ENCODE peak calls at places on chromosomes 4 and X, in nine cellular contexts. One of them, this sample, is unnamed.
A peak's percentile ranks its signal among the peaks of the same experiment; 100 is the strongest.

GRCh38 chrX:150712619-150713018 is 19.4 kb downstream of the MTMR1 start:
- DNase-seq in IMR-90: no peak
- DNase-seq in PC-3: no peak
- DNase-seq in sigmoid colon: no peak
- DNase-seq in aorta: no peak
- DNase-seq in endodermal cell: no peak
- DNase-seq in fibroblast of lung: no peak
- DNase-seq in brain microvascular endothelial cell: no peak
- DNase-seq in astrocyte: no peak
- DNase-seq in this sample: no peak

GRCh38 chr4:141389649-141390048 is 169.0 kb downstream of the ZNF330 start:
- DNase-seq in IMR-90: peak; percentile 22
- DNase-seq in PC-3: no peak
- DNase-seq in sigmoid colon: no peak
- DNase-seq in aorta: no peak
- DNase-seq in endodermal cell: no peak
- DNase-seq in fibroblast of lung: no peak
- DNase-seq in brain microvascular endothelial cell: no peak
- DNase-seq in astrocyte: peak; percentile 80
- DNase-seq in this sample: no peak

GRCh38 chrX:50609796-50610195 is 139.2 kb upstream of the DGKK start:
- DNase-seq in IMR-90: peak; percentile 27
- DNase-seq in PC-3: no peak
- DNase-seq in sigmoid colon: no peak
- DNase-seq in aorta: no peak
- DNase-seq in endodermal cell: no peak
- DNase-seq in fibroblast of lung: no peak
- DNase-seq in brain microvascular endothelial cell: peak; percentile 5
- DNase-seq in astrocyte: peak; percentile 13
- DNase-seq in this sample: no peak

GRCh38 chr4:22670953-22671352 is 21.8 kb upstream of the GBA3 start:
- DNase-seq in IMR-90: peak; percentile 13
- DNase-seq in PC-3: no peak
- DNase-seq in sigmoid colon: no peak
- DNase-seq in aorta: no peak
- DNase-seq in endodermal cell: no peak
- DNase-seq in fibroblast of lung: peak; percentile 23
- DNase-seq in brain microvascular endothelial cell: peak; percentile 88
- DNase-seq in astrocyte: peak; percentile 50
- DNase-seq in this sample: no peak

GRCh38 chr4:136329042-136329662 is 1203.1 kb downstream of the PCDH18 start:
- DNase-seq in IMR-90: no peak
- DNase-seq in PC-3: peak; percentile 20
- DNase-seq in sigmoid colon: no peak
- DNase-seq in aorta: no peak
- DNase-seq in endodermal cell: peak; percentile 55
- DNase-seq in fibroblast of lung: peak; percentile 3
- DNase-seq in brain microvascular endothelial cell: peak; percentile 4
- DNase-seq in astrocyte: no peak
- DNase-seq in this sample: no peak

GRCh38 chr4:19005211-19005610 is 983.7 kb upstream of the LCORL start:
- DNase-seq in IMR-90: peak; percentile 41
- DNase-seq in PC-3: no peak
- DNase-seq in sigmoid colon: no peak
- DNase-seq in aorta: no peak
- DNase-seq in endodermal cell: no peak
- DNase-seq in fibroblast of lung: peak; percentile 5
- DNase-seq in brain microvascular endothelial cell: peak; percentile 68
- DNase-seq in astrocyte: peak; percentile 64
- DNase-seq in this sample: no peak

GRCh38 chr4:80008351-80008750 is 64.7 kb downstream of the ANTXR2 start:
- DNase-seq in IMR-90: no peak
- DNase-seq in PC-3: no peak
- DNase-seq in sigmoid colon: no peak
- DNase-seq in aorta: no peak
- DNase-seq in endodermal cell: no peak
- DNase-seq in fibroblast of lung: no peak
- DNase-seq in brain microvascular endothelial cell: no peak
- DNase-seq in astrocyte: no peak
- DNase-seq in this sample: no peak

GRCh38 chr4:154082760-154083530 is 294.1 kb upstream of the SFRP2 start:
- DNase-seq in IMR-90: no peak
- DNase-seq in PC-3: peak; percentile 40
- DNase-seq in sigmoid colon: no peak
- DNase-seq in aorta: no peak
- DNase-seq in endodermal cell: peak; percentile 85
- DNase-seq in fibroblast of lung: no peak
- DNase-seq in brain microvascular endothelial cell: no peak
- DNase-seq in astrocyte: peak; percentile 66
- DNase-seq in this sample: no peak

GRCh38 chr4:102263024-102263787 is 82.1 kb downstream of the SLC39A8 start:
- DNase-seq in IMR-90: peak; percentile 28
- DNase-seq in PC-3: peak; percentile 80
- DNase-seq in sigmoid colon: no peak
- DNase-seq in aorta: no peak
- DNase-seq in endodermal cell: no peak
- DNase-seq in fibroblast of lung: peak; percentile 45
- DNase-seq in brain microvascular endothelial cell: peak; percentile 40
- DNase-seq in astrocyte: peak; percentile 59
- DNase-seq in this sample: no peak

GRCh38 chr4:163484906-163485305 is 9.6 kb upstream of the TMA16 start:
- DNase-seq in IMR-90: peak; percentile 51
- DNase-seq in PC-3: peak; percentile 69
- DNase-seq in sigmoid colon: no peak
- DNase-seq in aorta: no peak
- DNase-seq in endodermal cell: peak; percentile 90
- DNase-seq in fibroblast of lung: peak; percentile 56
- DNase-seq in brain microvascular endothelial cell: peak; percentile 46
- DNase-seq in astrocyte: peak; percentile 10
- DNase-seq in this sample: no peak

GRCh38 chrX:135327299-135327698 is 18.0 kb downstream of the ETDC start:
- DNase-seq in IMR-90: peak; percentile 94
- DNase-seq in PC-3: peak; percentile 73
- DNase-seq in sigmoid colon: no peak
- DNase-seq in aorta: no peak
- DNase-seq in endodermal cell: no peak
- DNase-seq in fibroblast of lung: peak; percentile 93
- DNase-seq in brain microvascular endothelial cell: peak; percentile 87
- DNase-seq in astrocyte: peak; percentile 87
- DNase-seq in this sample: no peak

GRCh38 chrX:140510895-140511295 is 6.0 kb upstream of the SOX3 start:
- DNase-seq in IMR-90: no peak
- DNase-seq in PC-3: no peak
- DNase-seq in sigmoid colon: no peak
- DNase-seq in aorta: peak; percentile 56
- DNase-seq in endodermal cell: peak; percentile 65
- DNase-seq in fibroblast of lung: no peak
- DNase-seq in brain microvascular endothelial cell: no peak
- DNase-seq in astrocyte: no peak
- DNase-seq in this sample: no peak

GRCh38 chr4:159689526-159689925 is 586.6 kb downstream of the RAPGEF2 start:
- DNase-seq in IMR-90: no peak
- DNase-seq in PC-3: no peak
- DNase-seq in sigmoid colon: no peak
- DNase-seq in aorta: no peak
- DNase-seq in endodermal cell: no peak
- DNase-seq in fibroblast of lung: no peak
- DNase-seq in brain microvascular endothelial cell: no peak
- DNase-seq in astrocyte: no peak
- DNase-seq in this sample: no peak

GRCh38 chr4:7434766-7435150 is at the start of gene PSAPL1:
- DNase-seq in IMR-90: peak; percentile 3
- DNase-seq in PC-3: peak; percentile 63
- DNase-seq in sigmoid colon: no peak
- DNase-seq in aorta: no peak
- DNase-seq in endodermal cell: peak; percentile 90
- DNase-seq in fibroblast of lung: peak; percentile 3
- DNase-seq in brain microvascular endothelial cell: peak; percentile 11
- DNase-seq in astrocyte: peak; percentile 9
- DNase-seq in this sample: peak; percentile 27

GRCh38 chr4:149176019-149176418 is 639.6 kb downstream of the IQCM start:
- DNase-seq in IMR-90: no peak
- DNase-seq in PC-3: peak; percentile 13
- DNase-seq in sigmoid colon: no peak
- DNase-seq in aorta: no peak
- DNase-seq in endodermal cell: peak; percentile 75
- DNase-seq in fibroblast of lung: no peak
- DNase-seq in brain microvascular endothelial cell: no peak
- DNase-seq in astrocyte: no peak
- DNase-seq in this sample: no peak

GRCh38 chr4:186915816-186916215 is 192.2 kb upstream of the FAT1 start:
- DNase-seq in IMR-90: no peak
- DNase-seq in PC-3: no peak
- DNase-seq in sigmoid colon: no peak
- DNase-seq in aorta: no peak
- DNase-seq in endodermal cell: no peak
- DNase-seq in fibroblast of lung: no peak
- DNase-seq in brain microvascular endothelial cell: no peak
- DNase-seq in astrocyte: peak; percentile 82
- DNase-seq in this sample: no peak

GRCh38 chr4:40612831-40613230 is 16.8 kb downstream of the RBM47 start:
- DNase-seq in IMR-90: no peak
- DNase-seq in PC-3: no peak
- DNase-seq in sigmoid colon: no peak
- DNase-seq in aorta: no peak
- DNase-seq in endodermal cell: no peak
- DNase-seq in fibroblast of lung: no peak
- DNase-seq in brain microvascular endothelial cell: no peak
- DNase-seq in astrocyte: no peak
- DNase-seq in this sample: no peak
- H3K27ac ChIP-seq in IMR-90: no peak overlapping the region
- H3K27ac ChIP-seq in PC-3: no peak overlapping the region
- H3K27ac ChIP-seq in sigmoid colon: no peak overlapping the region
- H3K27ac ChIP-seq in aorta: no peak overlapping the region
- H3K27ac ChIP-seq in endodermal cell: no peak overlapping the region
- H3K27ac ChIP-seq in fibroblast of lung: no peak overlapping the region
- H3K27ac ChIP-seq in brain microvascular endothelial cell: no peak overlapping the region
- H3K27ac ChIP-seq in astrocyte: no peak overlapping the region
- H3K27ac ChIP-seq in this sample: no peak overlapping the region

DNA sequence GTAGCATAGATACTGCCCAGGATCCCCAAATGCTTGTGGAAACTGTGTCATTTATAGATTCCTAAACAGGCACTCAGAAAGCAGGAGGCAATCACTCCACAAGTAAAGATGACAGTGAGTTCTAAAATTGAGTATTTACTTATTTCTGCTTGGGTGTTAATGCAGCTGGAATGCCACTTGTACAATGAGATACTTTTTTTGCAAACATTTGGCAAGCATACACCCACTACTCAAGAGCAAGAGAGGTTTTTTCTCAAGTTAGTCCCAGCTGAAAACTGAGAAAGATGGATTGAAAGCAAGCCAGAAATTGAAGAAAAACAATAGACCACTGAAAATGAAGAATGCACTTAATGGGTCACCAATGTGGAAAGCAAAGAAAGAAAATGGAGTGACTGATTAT is 22.5 kb downstream of the GABRA3 start:
- DNase-seq in IMR-90: no peak
- DNase-seq in PC-3: no peak
- DNase-seq in sigmoid colon: no peak
- DNase-seq in aorta: no peak
- DNase-seq in endodermal cell: no peak
- DNase-seq in fibroblast of lung: no peak
- DNase-seq in brain microvascular endothelial cell: no peak
- DNase-seq in astrocyte: peak; percentile 60
- DNase-seq in this sample: no peak
- H3K27me3 ChIP-seq in IMR-90: no peaks in the 10 kb centered on the region
- H3K27me3 ChIP-seq in PC-3: no peaks in the 10 kb centered on the region
- H3K27me3 ChIP-seq in sigmoid colon: no peaks in the 10 kb centered on the region
- H3K27me3 ChIP-seq in aorta: no peaks in the 10 kb centered on the region
- H3K27me3 ChIP-seq in endodermal cell: no peaks in the 10 kb centered on the region
- H3K27me3 ChIP-seq in fibroblast of lung: no peaks in the 10 kb centered on the region
- H3K27me3 ChIP-seq in brain microvascular endothelial cell: no peaks in the 10 kb centered on the region
- H3K27me3 ChIP-seq in astrocyte: no peaks in the 10 kb centered on the region
- H3K27me3 ChIP-seq in this sample: no peaks in the 10 kb centered on the region

DNA sequence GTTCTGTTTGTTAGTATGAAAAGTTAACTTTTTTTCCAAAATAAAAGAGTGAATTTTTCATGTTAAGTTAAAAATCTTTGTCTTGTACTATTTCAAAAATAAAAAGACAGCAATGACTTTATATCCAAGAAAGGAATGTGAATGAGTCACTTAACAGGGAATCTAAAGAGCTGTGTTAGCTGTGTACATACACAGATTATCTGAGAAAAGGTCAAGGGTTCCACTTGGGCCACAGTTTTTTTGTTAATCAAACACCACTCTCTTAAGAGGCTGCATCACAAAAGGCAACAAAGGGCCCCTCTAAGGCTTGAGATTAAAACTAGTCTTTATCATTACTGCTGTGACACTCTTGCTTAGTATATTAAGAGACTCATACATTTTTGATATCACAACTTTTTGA is 82.1 kb downstream of the FIP1L1 start:
- DNase-seq in IMR-90: peak; percentile 60
- DNase-seq in PC-3: peak; percentile 64
- DNase-seq in sigmoid colon: no peak
- DNase-seq in aorta: no peak
- DNase-seq in endodermal cell: no peak
- DNase-seq in fibroblast of lung: peak; percentile 29
- DNase-seq in brain microvascular endothelial cell: peak; percentile 48
- DNase-seq in astrocyte: peak; percentile 60
- DNase-seq in this sample: no peak
- H3K36me3 ChIP-seq in IMR-90: peaks cover 11% of the 10 kb centered on the region
- H3K36me3 ChIP-seq in PC-3: peaks cover 60% of the 10 kb centered on the region
- H3K36me3 ChIP-seq in sigmoid colon: no peaks in the 10 kb centered on the region
- H3K36me3 ChIP-seq in aorta: no peaks in the 10 kb centered on the region
- H3K36me3 ChIP-seq in endodermal cell: peaks cover 79% of the 10 kb centered on the region
- H3K36me3 ChIP-seq in fibroblast of lung: peaks cover 4% of the 10 kb centered on the region
- H3K36me3 ChIP-seq in brain microvascular endothelial cell: peaks cover 5% of the 10 kb centered on the region
- H3K36me3 ChIP-seq in astrocyte: peaks cover 18% of the 10 kb centered on the region
- H3K36me3 ChIP-seq in this sample: peaks cover 70% of the 10 kb centered on the region

GRCh38 chr4:99408346-99408745 is 26.8 kb downstream of the ADH7 start:
- DNase-seq in IMR-90: no peak
- DNase-seq in PC-3: no peak
- DNase-seq in sigmoid colon: no peak
- DNase-seq in aorta: no peak
- DNase-seq in endodermal cell: no peak
- DNase-seq in fibroblast of lung: peak; percentile 54
- DNase-seq in brain microvascular endothelial cell: no peak
- DNase-seq in astrocyte: no peak
- DNase-seq in this sample: no peak

GRCh38 chr4:99403380-99404194 is 31.6 kb downstream of the ADH7 start:
- DNase-seq in IMR-90: peak; percentile 74
- DNase-seq in PC-3: no peak
- DNase-seq in sigmoid colon: no peak
- DNase-seq in aorta: no peak
- DNase-seq in endodermal cell: no peak
- DNase-seq in fibroblast of lung: peak; percentile 79
- DNase-seq in brain microvascular endothelial cell: no peak
- DNase-seq in astrocyte: no peak
- DNase-seq in this sample: no peak

GRCh38 chr4:99405433-99406115 is 29.6 kb downstream of the ADH7 start:
- DNase-seq in IMR-90: peak; percentile 82
- DNase-seq in PC-3: peak; percentile 83
- DNase-seq in sigmoid colon: peak; percentile 87
- DNase-seq in aorta: no peak
- DNase-seq in endodermal cell: peak; percentile 92
- DNase-seq in fibroblast of lung: peak; percentile 93
- DNase-seq in brain microvascular endothelial cell: peak; percentile 72
- DNase-seq in astrocyte: peak; percentile 43
- DNase-seq in this sample: peak; percentile 25

GRCh38 chr4:99402765-99403164 is 32.4 kb downstream of the ADH7 start:
- DNase-seq in IMR-90: no peak
- DNase-seq in PC-3: no peak
- DNase-seq in sigmoid colon: no peak
- DNase-seq in aorta: no peak
- DNase-seq in endodermal cell: peak; percentile 49
- DNase-seq in fibroblast of lung: no peak
- DNase-seq in brain microvascular endothelial cell: no peak
- DNase-seq in astrocyte: no peak
- DNase-seq in this sample: no peak

GRCh38 chr4:99404595-99405287 is 30.4 kb downstream of the ADH7 start:
- DNase-seq in IMR-90: peak; percentile 95
- DNase-seq in PC-3: peak; percentile 86
- DNase-seq in sigmoid colon: no peak
- DNase-seq in aorta: no peak
- DNase-seq in endodermal cell: no peak
- DNase-seq in fibroblast of lung: peak; percentile 96
- DNase-seq in brain microvascular endothelial cell: peak; percentile 92
- DNase-seq in astrocyte: peak; percentile 95
- DNase-seq in this sample: no peak
- H3K27ac ChIP-seq in IMR-90: peak overlapping the region; percentile 86
- H3K27ac ChIP-seq in PC-3: peak overlapping the region; percentile 69
- H3K27ac ChIP-seq in sigmoid colon: peak overlapping the region; percentile 76
- H3K27ac ChIP-seq in aorta: peak overlapping the region; percentile 100
- H3K27ac ChIP-seq in endodermal cell: no peak overlapping the region
- H3K27ac ChIP-seq in fibroblast of lung: peak overlapping the region; percentile 55
- H3K27ac ChIP-seq in brain microvascular endothelial cell: peak overlapping the region; percentile 43
- H3K27ac ChIP-seq in astrocyte: peak overlapping the region; percentile 54
- H3K27ac ChIP-seq in this sample: peak overlapping the region; percentile 72